ENCODE peak calls at places on chromosomes 1 and 21, in nine cellular contexts. Z, M, F, P, C, W, T, U and A are unnamed samples.

GRCh38 chr1:154474802-154475201 is 27.2 kb upstream of the TDRD10 start:
- DNase-seq in Z (peak; percentile 90), M (no peak), F (peak; percentile 88), P (peak; percentile 42), C (peak; percentile 49), W (no peak), T (peak; percentile 70), U (peak; percentile 3), A (no peak)

GRCh38 chr1:17665054-17665453 is 90.1 kb upstream of the ACTL8 start:
- DNase-seq in Z (no peak), M (no peak), F (no peak), P (no peak), C (no peak), W (no peak), T (no peak), U (no peak), A (no peak)

GRCh38 chr1:1035291-1035931 is 15.5 kb downstream of the AGRN start:
- DNase-seq in Z (no peak), M (no peak), F (no peak), P (no peak), C (no peak), W (no peak), T (no peak), U (no peak), A (no peak)

GRCh38 chr1:21378705-21379494 is 61.0 kb upstream of the NBPF3 start:
- DNase-seq in Z (no peak), M (no peak), F (no peak), P (no peak), C (no peak), W (no peak), T (no peak), U (no peak), A (no peak)

GRCh38 chr1:4626560-4627319 is 27.7 kb upstream of the AJAP1 start:
- DNase-seq in Z (no peak), M (no peak), F (no peak), P (no peak), C (no peak), W (peak; percentile 24), T (no peak), U (no peak), A (no peak)

GRCh38 chr1:40385437-40386310 is 12.1 kb downstream of the SMAP2 start:
- DNase-seq in Z (peak; percentile 43), M (peak; percentile 92), F (peak; percentile 34), P (no peak), C (peak; percentile 26), W (no peak), T (no peak), U (peak; percentile 89), A (peak; percentile 79)

GRCh38 chr1:53551428-53551995 is 92.3 kb downstream of the DMRTB1 start:
- DNase-seq in Z (peak; percentile 2), M (no peak), F (no peak), P (peak; percentile 0), C (no peak), W (peak; percentile 1), T (peak; percentile 6), U (no peak), A (no peak)

GRCh38 chr1:218425647-218426342 is 80.7 kb downstream of the TGFB2 start:
- DNase-seq in Z (no peak), M (no peak), F (peak; percentile 83), P (no peak), C (no peak), W (no peak), T (no peak), U (no peak), A (no peak)

GRCh38 chr1:216765346-216766300 is 42.4 kb upstream of the ESRRG start:
- DNase-seq in Z (no peak), M (no peak), F (no peak), P (no peak), C (no peak), W (no peak), T (no peak), U (peak; percentile 55), A (no peak)

GRCh38 chr21:45528981-45529784 is 13.1 kb downstream of the SLC19A1 start:
- DNase-seq in Z (peak; percentile 5), M (no peak), F (no peak), P (no peak), C (no peak), W (peak; percentile 9), T (peak; percentile 52), U (no peak), A (no peak)

GRCh38 chr21:26469789-26470188 is 103.3 kb downstream of the CYYR1 start:
- DNase-seq in Z (no peak), M (no peak), F (peak; percentile 59), P (no peak), C (peak; percentile 72), W (no peak), T (no peak), U (no peak), A (peak; percentile 20)

GRCh38 chr1:237186733-237187132 is 144.7 kb downstream of the RYR2 start:
- DNase-seq in Z (no peak), M (no peak), F (no peak), P (no peak), C (no peak), W (no peak), T (no peak), U (no peak), A (no peak)

GRCh38 chr1:184790642-184791041 is 36.0 kb upstream of the EDEM3 start:
- DNase-seq in Z (no peak), M (no peak), F (no peak), P (no peak), C (no peak), W (no peak), T (no peak), U (no peak), A (no peak)

GRCh38 chr1:67749844-67750689 is 65.1 kb downstream of the GADD45A start:
- DNase-seq in Z (no peak), M (no peak), F (peak; percentile 84), P (no peak), C (peak; percentile 54), W (no peak), T (peak; percentile 61), U (peak; percentile 61), A (peak; percentile 41)

GRCh38 chr21:42653492-42654061 is at the start of gene PDE9A:
- DNase-seq in Z (peak; percentile 55), M (peak; percentile 31), F (no peak), P (peak; percentile 61), C (peak; percentile 55), W (no peak), T (peak; percentile 52), U (no peak), A (no peak)

GRCh38 chr1:167065481-167065880 is 24.7 kb downstream of the GPA33 start:
- DNase-seq in Z (peak; percentile 80), M (no peak), F (no peak), P (no peak), C (no peak), W (no peak), T (no peak), U (no peak), A (no peak)
- H3K27me3 ChIP-seq in Z (no peaks in the 10 kb centered on the region), M (no peaks in the 10 kb centered on the region), F (no peaks in the 10 kb centered on the region), P (no peaks in the 10 kb centered on the region), C (peaks cover 3% of the 10 kb centered on the region), W (peaks cover 7% of the 10 kb centered on the region), T (no peaks in the 10 kb centered on the region), U (no peaks in the 10 kb centered on the region), A (no peaks in the 10 kb centered on the region)

GRCh38 chr1:183418696-183419095 is 516 bp upstream of the NMNAT2 start:
- DNase-seq in Z (no peak), M (no peak), F (no peak), P (no peak), C (no peak), W (no peak), T (no peak), U (no peak), A (no peak)
- H3K27me3 ChIP-seq in Z (peaks cover 78% of the 10 kb centered on the region), M (peaks cover 31% of the 10 kb centered on the region), F (peaks cover 52% of the 10 kb centered on the region), P (no peaks in the 10 kb centered on the region), C (peaks cover 39% of the 10 kb centered on the region), W (peaks cover 76% of the 10 kb centered on the region), T (no peaks in the 10 kb centered on the region), U (no peaks in the 10 kb centered on the region), A (peaks cover 39% of the 10 kb centered on the region)

GRCh38 chr1:204979306-204979705 is 63.7 kb upstream of the CNTN2 start:
- DNase-seq in Z (no peak), M (no peak), F (no peak), P (no peak), C (no peak), W (no peak), T (no peak), U (no peak), A (no peak)
- H3K27me3 ChIP-seq in Z (no peaks in the 10 kb centered on the region), M (peaks cover 18% of the 10 kb centered on the region), F (peaks cover 6% of the 10 kb centered on the region), P (no peaks in the 10 kb centered on the region), C (no peaks in the 10 kb centered on the region), W (peaks cover 32% of the 10 kb centered on the region), T (no peaks in the 10 kb centered on the region), U (peaks cover 49% of the 10 kb centered on the region), A (no peaks in the 10 kb centered on the region)

DNA sequence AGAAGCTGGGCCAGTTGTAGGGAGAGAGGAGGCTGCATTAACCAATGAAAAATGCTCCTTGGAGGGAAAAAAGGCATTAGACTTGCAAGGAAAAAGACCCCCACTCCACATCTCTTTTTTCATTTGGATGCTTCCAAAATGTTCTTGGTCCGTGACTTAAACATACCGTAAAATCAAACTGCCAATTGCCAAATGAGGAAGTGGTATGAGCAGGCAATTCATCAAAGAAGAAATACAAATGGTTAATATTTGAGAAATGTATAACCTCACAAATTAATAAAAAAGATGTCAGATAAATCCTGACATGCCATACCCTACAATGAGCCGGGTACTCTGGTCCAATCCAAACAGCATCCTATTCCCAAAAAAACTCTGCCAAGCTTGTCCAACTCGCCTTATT is 30.6 kb downstream of the KANK4 start:
- DNase-seq in Z (no peak), M (no peak), F (no peak), P (no peak), C (no peak), W (no peak), T (no peak), U (no peak), A (no peak)
- H3K27me3 ChIP-seq in Z (peaks cover 11% of the 10 kb centered on the region), M (no peaks in the 10 kb centered on the region), F (peaks cover 22% of the 10 kb centered on the region), P (no peaks in the 10 kb centered on the region), C (no peaks in the 10 kb centered on the region), W (peaks cover 62% of the 10 kb centered on the region), T (no peaks in the 10 kb centered on the region), U (no peaks in the 10 kb centered on the region), A (peaks cover 2% of the 10 kb centered on the region)

GRCh38 chr1:165884690-165885304 is 57.4 kb downstream of the UCK2 start:
- DNase-seq in Z (no peak), M (no peak), F (no peak), P (no peak), C (no peak), W (no peak), T (no peak), U (no peak), A (peak; percentile 29)
- H3K27me3 ChIP-seq in Z (no peaks in the 10 kb centered on the region), M (no peaks in the 10 kb centered on the region), F (no peaks in the 10 kb centered on the region), P (no peaks in the 10 kb centered on the region), C (no peaks in the 10 kb centered on the region), W (no peaks in the 10 kb centered on the region), T (no peaks in the 10 kb centered on the region), U (no peaks in the 10 kb centered on the region), A (no peaks in the 10 kb centered on the region)